ENCODE peak calls at places on chromosomes 13 and 19, in nine cellular contexts. Y is GM23338, I is GM12878, H is H1, D is stomach, J is breast epithelium, V is HCT116, K is transverse colon, A is K562. O is an unnamed sample.

GRCh38 chr13:87166348-87166747 is 504.8 kb upstream of the SLITRK5 start:
- DNase-seq in Y (no peak), I (no peak), H (no peak), D (no peak), J (no peak), V (no peak), K (no peak), A (no peak), O (no peak)

GRCh38 chr19:46920341-46920740 is 59.5 kb downstream of the ARHGAP35 start:
- DNase-seq in Y (no peak), I (no peak), H (no peak), D (no peak), J (no peak), V (no peak), K (no peak), A (no peak), O (no peak)

GRCh38 chr19:35165200-35166058 is 10.9 kb downstream of the FXYD5 start:
- DNase-seq in Y (no peak), I (no peak), H (no peak), D (no peak), J (no peak), V (no peak), K (no peak), A (no peak), O (no peak)

GRCh38 chr19:50552540-50552939 is 15.7 kb downstream of the LRRC4B start:
- DNase-seq in Y (no peak), I (no peak), H (no peak), D (no peak), J (no peak), V (no peak), K (no peak), A (no peak), O (no peak)

GRCh38 chr19:40407714-40408600 is 5.2 kb downstream of the PRX start:
- DNase-seq in Y (no peak), I (no peak), H (no peak), D (no peak), J (no peak), V (no peak), K (no peak), A (peak; percentile 41), O (no peak)

GRCh38 chr13:35884211-35884610 is 247.0 kb downstream of the DCLK1 start:
- DNase-seq in Y (no peak), I (no peak), H (no peak), D (no peak), J (no peak), V (no peak), K (no peak), A (no peak), O (no peak)

GRCh38 chr13:73677041-73677589 is 457.1 kb downstream of the KLF12 start:
- DNase-seq in Y (no peak), I (no peak), H (no peak), D (no peak), J (no peak), V (no peak), K (no peak), A (no peak), O (no peak)

GRCh38 chr19:46859637-46860124 is 1.1 kb upstream of the ARHGAP35 start:
- DNase-seq in Y (no peak), I (no peak), H (no peak), D (peak; percentile 46), J (peak; percentile 76), V (no peak), K (peak; percentile 62), A (peak; percentile 65), O (no peak)

GRCh38 chr19:366205-366783 is 21.7 kb upstream of the MIER2 start:
- DNase-seq in Y (no peak), I (no peak), H (no peak), D (no peak), J (no peak), V (no peak), K (no peak), A (no peak), O (no peak)

GRCh38 chr13:79456656-79457365 is 24.1 kb upstream of the NDFIP2 start:
- DNase-seq in Y (no peak), I (no peak), H (no peak), D (no peak), J (no peak), V (no peak), K (no peak), A (no peak), O (no peak)

GRCh38 chr13:99976502-99977115 is 5.0 kb upstream of the ZIC2 start:
- DNase-seq in Y (no peak), I (no peak), H (peak; percentile 19), D (no peak), J (no peak), V (no peak), K (no peak), A (no peak), O (no peak)

GRCh38 chr13:75904012-75904411 is 267.9 kb downstream of the LMO7 start:
- DNase-seq in Y (no peak), I (no peak), H (no peak), D (no peak), J (no peak), V (no peak), K (no peak), A (no peak), O (no peak)

GRCh38 chr19:29764322-29764721 is 47.5 kb upstream of the CCNE1 start:
- DNase-seq in Y (no peak), I (no peak), H (no peak), D (no peak), J (no peak), V (no peak), K (no peak), A (no peak), O (no peak)

GRCh38 chr19:29768166-29768565 is 43.6 kb upstream of the CCNE1 start:
- DNase-seq in Y (no peak), I (no peak), H (no peak), D (no peak), J (no peak), V (no peak), K (no peak), A (no peak), O (no peak)

GRCh38 chr19:29769997-29770396 is 41.8 kb upstream of the CCNE1 start:
- DNase-seq in Y (no peak), I (no peak), H (no peak), D (no peak), J (no peak), V (no peak), K (no peak), A (no peak), O (no peak)

GRCh38 chr19:29766100-29766499 is 45.7 kb upstream of the CCNE1 start:
- DNase-seq in Y (no peak), I (no peak), H (no peak), D (no peak), J (no peak), V (no peak), K (no peak), A (no peak), O (no peak)

DNA sequence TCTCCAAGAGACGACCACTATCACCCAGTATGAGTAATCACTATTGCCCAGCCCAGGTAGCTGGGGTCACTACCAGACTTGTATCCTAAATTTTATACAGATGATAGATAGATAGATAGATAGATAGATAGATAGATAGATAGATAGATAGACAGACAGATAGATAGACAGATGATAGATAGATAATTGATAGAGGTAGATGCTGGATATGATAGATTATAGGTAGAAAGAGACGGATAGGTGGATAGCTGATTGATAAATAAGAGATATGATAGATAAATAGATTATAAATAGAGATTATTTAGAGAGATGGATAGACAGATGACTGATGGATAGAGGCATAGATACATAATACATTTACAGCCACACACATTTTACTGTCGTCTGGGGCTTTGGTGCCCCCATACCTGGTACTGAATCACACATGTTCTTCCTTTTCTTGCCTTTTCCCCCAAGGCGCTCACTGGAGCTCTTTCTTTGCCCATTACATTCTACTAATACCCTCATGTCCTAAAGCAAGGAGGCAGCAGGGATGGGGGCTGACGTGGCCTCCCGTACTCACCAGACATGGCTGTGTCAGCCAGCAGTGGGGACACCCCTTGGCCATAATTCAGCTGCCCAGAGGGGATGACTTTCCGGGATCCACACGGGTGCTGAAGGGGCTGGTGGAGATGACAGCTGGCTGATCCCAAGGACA is 44.6 kb upstream of the CCNE1 start:
- DNase-seq in Y (no peak), I (no peak), H (no peak), D (no peak), J (no peak), V (no peak), K (no peak), A (no peak), O (no peak)
- TF ChIP-seq POLR2AphosphoS5 in Y (no peak), I (no peak), H (no peak), D (no peak), J (no peak), V (no peak), K (no peak), A (no peak), O (no peak)

GRCh38 chr19:19010551-19010950 is 22.8 kb downstream of the SUGP2 start:
- DNase-seq in Y (no peak), I (no peak), H (no peak), D (no peak), J (no peak), V (no peak), K (no peak), A (no peak), O (no peak)
- H3K36me3 ChIP-seq in Y (peaks cover 56% of the 10 kb centered on the region), I (peaks cover 51% of the 10 kb centered on the region), H (peaks cover 20% of the 10 kb centered on the region), D (peaks cover 56% of the 10 kb centered on the region), J (peaks cover 7% of the 10 kb centered on the region), V (peaks cover 53% of the 10 kb centered on the region), K (peaks cover 50% of the 10 kb centered on the region), A (peaks cover 93% of the 10 kb centered on the region), O (peaks cover 21% of the 10 kb centered on the region)

DNA sequence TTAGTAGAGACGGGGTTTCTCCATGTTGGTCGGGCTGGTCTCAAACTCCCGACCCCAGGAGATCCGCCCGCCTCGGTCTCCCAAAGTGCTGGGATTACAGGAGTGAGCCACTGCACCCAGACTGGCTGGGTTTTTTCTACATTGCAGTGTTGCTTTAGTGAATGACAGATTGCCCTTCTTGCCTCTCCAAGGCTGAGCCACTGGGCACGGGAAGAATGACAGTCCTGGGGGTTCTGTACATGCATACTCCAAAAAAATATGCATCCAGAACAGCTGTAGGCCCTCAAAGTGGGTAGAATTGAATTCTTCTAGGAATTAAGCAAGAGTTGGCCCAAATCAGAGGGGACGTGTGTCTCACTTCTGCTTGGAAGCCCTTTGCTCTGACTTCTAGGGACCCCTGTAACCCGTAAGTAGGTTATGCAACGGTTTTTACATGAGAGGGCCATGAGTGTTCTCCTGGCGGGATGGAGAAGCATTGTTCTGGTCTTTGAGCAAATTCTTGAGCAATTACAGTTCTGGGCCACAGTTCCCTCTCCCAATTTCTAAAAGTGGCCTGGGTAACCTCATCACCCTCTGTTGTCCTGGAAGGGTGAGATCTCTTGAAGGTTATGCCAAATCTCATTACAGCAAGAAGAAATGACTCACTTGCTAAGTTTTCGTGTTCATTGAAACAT is 3.6 kb downstream of the ACTN4 start:
- DNase-seq in Y (no peak), I (no peak), H (no peak), D (no peak), J (no peak), V (no peak), K (no peak), A (no peak), O (peak; percentile 100)
- TF ChIP-seq CTCF in Y (no peak), I (no peak), H (no peak), D (no peak), J (no peak), V (no peak), K (no peak), A (no peak), O (no peak)

DNA sequence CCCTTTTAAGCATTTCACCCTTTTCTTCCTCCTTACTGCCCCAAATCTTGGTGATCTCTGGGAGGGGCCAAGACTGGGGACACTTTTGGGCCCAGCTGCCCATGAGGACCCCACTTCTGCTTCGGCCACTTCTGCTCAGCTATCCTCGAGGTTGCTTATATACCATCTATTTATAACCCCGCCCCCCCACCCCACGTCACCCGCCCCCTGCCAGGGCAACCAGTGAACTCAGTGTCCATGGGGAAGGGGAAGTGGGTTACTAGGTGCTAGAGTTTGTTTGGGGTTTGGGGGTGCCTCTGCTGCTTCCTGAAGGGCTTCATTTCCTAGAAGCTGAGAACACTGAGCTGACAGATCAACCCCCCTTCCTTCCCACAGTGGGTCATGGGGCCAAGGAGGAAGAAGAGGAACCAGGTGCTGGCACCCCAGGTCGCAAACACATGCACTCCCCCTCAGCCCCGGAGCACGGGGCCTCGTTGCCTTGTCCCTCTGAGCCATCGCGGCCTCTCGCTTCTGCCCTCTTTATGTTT is 6.1 kb upstream of the ADGRE5 start:
- DNase-seq in Y (no peak), I (no peak), H (no peak), D (peak; percentile 52), J (no peak), V (no peak), K (peak; percentile 73), A (peak; percentile 9), O (no peak)
- TF ChIP-seq POLR2AphosphoS5 in Y (no peak), I (no peak), H (no peak), D (no peak), J (no peak), V (no peak), K (no peak), A (no peak), O (no peak)